ENCODE peak calls at places on chromosomes 5 and 9, in seven cellular contexts. One of them, this sample, is unnamed.

GRCh38 chr9:27532046-27532445 is 2.4 kb upstream of the MOB3B start:
- DNase-seq in stomach: no peak
- DNase-seq in HCT116: no peak
- DNase-seq in fibroblast of lung: no peak
- DNase-seq in CD8-positive, alpha-beta memory T cell: no peak
- DNase-seq in tibial artery: no peak
- DNase-seq in cardiac muscle cell: no peak
- DNase-seq in this sample: no peak

GRCh38 chr5:168086736-168087135 is 204.7 kb upstream of the WWC1 start:
- DNase-seq in stomach: no peak
- DNase-seq in HCT116: no peak
- DNase-seq in fibroblast of lung: no peak
- DNase-seq in CD8-positive, alpha-beta memory T cell: no peak
- DNase-seq in tibial artery: no peak
- DNase-seq in cardiac muscle cell: no peak
- DNase-seq in this sample: no peak

GRCh38 chr9:134648701-134649525 is 7.3 kb downstream of the COL5A1 start:
- DNase-seq in stomach: no peak
- DNase-seq in HCT116: no peak
- DNase-seq in fibroblast of lung: peak; percentile 33
- DNase-seq in CD8-positive, alpha-beta memory T cell: peak; percentile 20
- DNase-seq in tibial artery: no peak
- DNase-seq in cardiac muscle cell: no peak
- DNase-seq in this sample: no peak

GRCh38 chr9:73370053-73370452 is 218.4 kb downstream of the ANXA1 start:
- DNase-seq in stomach: no peak
- DNase-seq in HCT116: no peak
- DNase-seq in fibroblast of lung: no peak
- DNase-seq in CD8-positive, alpha-beta memory T cell: no peak
- DNase-seq in tibial artery: no peak
- DNase-seq in cardiac muscle cell: no peak
- DNase-seq in this sample: no peak

GRCh38 chr5:4737868-4738267 is 402.3 kb upstream of the ADAMTS16 start:
- DNase-seq in stomach: no peak
- DNase-seq in HCT116: no peak
- DNase-seq in fibroblast of lung: no peak
- DNase-seq in CD8-positive, alpha-beta memory T cell: no peak
- DNase-seq in tibial artery: no peak
- DNase-seq in cardiac muscle cell: no peak
- DNase-seq in this sample: no peak

GRCh38 chr5:169429044-169429443 is 128.1 kb upstream of the SLIT3 start:
- DNase-seq in stomach: no peak
- DNase-seq in HCT116: no peak
- DNase-seq in fibroblast of lung: peak; percentile 14
- DNase-seq in CD8-positive, alpha-beta memory T cell: no peak
- DNase-seq in tibial artery: no peak
- DNase-seq in cardiac muscle cell: no peak
- DNase-seq in this sample: no peak

GRCh38 chr5:16508730-16509531 is 43.3 kb upstream of the ZNF622 start:
- DNase-seq in stomach: peak; percentile 81
- DNase-seq in HCT116: peak; percentile 59
- DNase-seq in fibroblast of lung: no peak
- DNase-seq in CD8-positive, alpha-beta memory T cell: no peak
- DNase-seq in tibial artery: peak; percentile 57
- DNase-seq in cardiac muscle cell: peak; percentile 89
- DNase-seq in this sample: no peak

GRCh38 chr9:73039253-73039915 is 86.5 kb upstream of the ALDH1A1 start:
- DNase-seq in stomach: no peak
- DNase-seq in HCT116: no peak
- DNase-seq in fibroblast of lung: peak; percentile 92
- DNase-seq in CD8-positive, alpha-beta memory T cell: no peak
- DNase-seq in tibial artery: peak; percentile 63
- DNase-seq in cardiac muscle cell: no peak
- DNase-seq in this sample: peak; percentile 48

GRCh38 chr9:111005711-111006482 is 32.4 kb downstream of the LPAR1 start:
- DNase-seq in stomach: no peak
- DNase-seq in HCT116: no peak
- DNase-seq in fibroblast of lung: peak; percentile 68
- DNase-seq in CD8-positive, alpha-beta memory T cell: no peak
- DNase-seq in tibial artery: no peak
- DNase-seq in cardiac muscle cell: no peak
- DNase-seq in this sample: no peak

GRCh38 chr9:121686930-121687541 is 35.6 kb downstream of the DAB2IP start:
- DNase-seq in stomach: peak; percentile 87
- DNase-seq in HCT116: peak; percentile 43
- DNase-seq in fibroblast of lung: peak; percentile 72
- DNase-seq in CD8-positive, alpha-beta memory T cell: peak; percentile 49
- DNase-seq in tibial artery: peak; percentile 74
- DNase-seq in cardiac muscle cell: peak; percentile 73
- DNase-seq in this sample: peak; percentile 88

GRCh38 chr5:125595095-125595494 is 828.1 kb upstream of the GRAMD2B start:
- DNase-seq in stomach: peak; percentile 33
- DNase-seq in HCT116: no peak
- DNase-seq in fibroblast of lung: peak; percentile 92
- DNase-seq in CD8-positive, alpha-beta memory T cell: no peak
- DNase-seq in tibial artery: no peak
- DNase-seq in cardiac muscle cell: no peak
- DNase-seq in this sample: peak; percentile 75

GRCh38 chr5:72121753-72122445 is 14.6 kb downstream of the MAP1B start:
- DNase-seq in stomach: no peak
- DNase-seq in HCT116: no peak
- DNase-seq in fibroblast of lung: no peak
- DNase-seq in CD8-positive, alpha-beta memory T cell: no peak
- DNase-seq in tibial artery: no peak
- DNase-seq in cardiac muscle cell: no peak
- DNase-seq in this sample: no peak

GRCh38 chr5:141843156-141843927 is 34.9 kb downstream of the PCDH1 start:
- DNase-seq in stomach: peak; percentile 63
- DNase-seq in HCT116: no peak
- DNase-seq in fibroblast of lung: no peak
- DNase-seq in CD8-positive, alpha-beta memory T cell: no peak
- DNase-seq in tibial artery: no peak
- DNase-seq in cardiac muscle cell: no peak
- DNase-seq in this sample: no peak
- H3K4me1 ChIP-seq in stomach: peaks cover 67% of the 10 kb centered on the region
- H3K4me1 ChIP-seq in HCT116: peaks cover 25% of the 10 kb centered on the region
- H3K4me1 ChIP-seq in fibroblast of lung: no peaks in the 10 kb centered on the region
- H3K4me1 ChIP-seq in CD8-positive, alpha-beta memory T cell: no peaks in the 10 kb centered on the region
- H3K4me1 ChIP-seq in tibial artery: no peaks in the 10 kb centered on the region
- H3K4me1 ChIP-seq in cardiac muscle cell: no peaks in the 10 kb centered on the region
- H3K4me1 ChIP-seq in this sample: no peaks in the 10 kb centered on the region

GRCh38 chr9:70177121-70177520 is 81.7 kb upstream of the SMC5 start:
- DNase-seq in stomach: no peak
- DNase-seq in HCT116: no peak
- DNase-seq in fibroblast of lung: peak; percentile 11
- DNase-seq in CD8-positive, alpha-beta memory T cell: no peak
- DNase-seq in tibial artery: no peak
- DNase-seq in cardiac muscle cell: no peak
- DNase-seq in this sample: no peak
- H3K4me1 ChIP-seq in stomach: no peaks in the 10 kb centered on the region
- H3K4me1 ChIP-seq in HCT116: no peaks in the 10 kb centered on the region
- H3K4me1 ChIP-seq in fibroblast of lung: no peaks in the 10 kb centered on the region
- H3K4me1 ChIP-seq in CD8-positive, alpha-beta memory T cell: no peaks in the 10 kb centered on the region
- H3K4me1 ChIP-seq in tibial artery: no peaks in the 10 kb centered on the region
- H3K4me1 ChIP-seq in cardiac muscle cell: no peaks in the 10 kb centered on the region
- H3K4me1 ChIP-seq in this sample: no peaks in the 10 kb centered on the region

GRCh38 chr5:76544268-76544926 is 78.8 kb downstream of the F2RL2 start:
- DNase-seq in stomach: peak; percentile 76
- DNase-seq in HCT116: peak; percentile 31
- DNase-seq in fibroblast of lung: peak; percentile 12
- DNase-seq in CD8-positive, alpha-beta memory T cell: peak; percentile 36
- DNase-seq in tibial artery: no peak
- DNase-seq in cardiac muscle cell: peak; percentile 35
- DNase-seq in this sample: peak; percentile 26
- H3K4me1 ChIP-seq in stomach: peaks cover 35% of the 10 kb centered on the region
- H3K4me1 ChIP-seq in HCT116: no peaks in the 10 kb centered on the region
- H3K4me1 ChIP-seq in fibroblast of lung: no peaks in the 10 kb centered on the region
- H3K4me1 ChIP-seq in CD8-positive, alpha-beta memory T cell: peaks cover 81% of the 10 kb centered on the region
- H3K4me1 ChIP-seq in tibial artery: no peaks in the 10 kb centered on the region
- H3K4me1 ChIP-seq in cardiac muscle cell: no peaks in the 10 kb centered on the region
- H3K4me1 ChIP-seq in this sample: no peaks in the 10 kb centered on the region

GRCh38 chr5:132503244-132503643 is 12.7 kb upstream of the IRF1 start:
- DNase-seq in stomach: no peak
- DNase-seq in HCT116: no peak
- DNase-seq in fibroblast of lung: no peak
- DNase-seq in CD8-positive, alpha-beta memory T cell: no peak
- DNase-seq in tibial artery: no peak
- DNase-seq in cardiac muscle cell: no peak
- DNase-seq in this sample: no peak
- H3K4me1 ChIP-seq in stomach: peaks cover 57% of the 10 kb centered on the region
- H3K4me1 ChIP-seq in HCT116: peaks cover 6% of the 10 kb centered on the region
- H3K4me1 ChIP-seq in fibroblast of lung: peaks cover 32% of the 10 kb centered on the region
- H3K4me1 ChIP-seq in CD8-positive, alpha-beta memory T cell: peaks cover 23% of the 10 kb centered on the region
- H3K4me1 ChIP-seq in tibial artery: no peaks in the 10 kb centered on the region
- H3K4me1 ChIP-seq in cardiac muscle cell: no peaks in the 10 kb centered on the region
- H3K4me1 ChIP-seq in this sample: peaks cover 3% of the 10 kb centered on the region

This sample was measured in ovary.